ENCODE peak calls at places on chromosomes 4 and X, in four cellular contexts. L, K, A and U are unnamed samples.

GRCh38 chrX:40168183-40169015 is 70.6 kb upstream of the BCOR start:
- DNase-seq in L (no peak), K (no peak), A (peak; percentile 39), U (no peak)

GRCh38 chr4:165461176-165461835 is 82.5 kb downstream of the CPE start:
- DNase-seq in L (no peak), K (no peak), A (no peak), U (no peak)

GRCh38 chr4:157700898-157701694 is 471.7 kb downstream of the GASK1B start:
- DNase-seq in L (no peak), K (no peak), A (no peak), U (peak; percentile 22)

GRCh38 chrX:3548743-3549441 is 164.6 kb downstream of the PRKX start:
- DNase-seq in L (no peak), K (no peak), A (no peak), U (no peak)

GRCh38 chr4:39032218-39033085 is at the start of gene TMEM156:
- DNase-seq in L (no peak), K (no peak), A (no peak), U (no peak)

GRCh38 chr4:83150563-83151330 is 36.2 kb upstream of the PLAC8 start:
- DNase-seq in L (no peak), K (peak; percentile 21), A (no peak), U (no peak)

GRCh38 chr4:8585721-8586161 is 5.5 kb downstream of the GPR78 start:
- DNase-seq in L (no peak), K (no peak), A (no peak), U (no peak)

GRCh38 chr4:152095701-152096070 is 334.9 kb upstream of the GATB start:
- DNase-seq in L (no peak), K (no peak), A (no peak), U (no peak)

GRCh38 chr4:76384052-76384451 is 36.9 kb downstream of the CCDC158 start:
- DNase-seq in L (no peak), K (no peak), A (no peak), U (no peak)

GRCh38 chr4:15809473-15809872 is 31.3 kb downstream of the CD38 start:
- DNase-seq in L (no peak), K (no peak), A (no peak), U (no peak)

GRCh38 chr4:142719854-142720541 is 126.1 kb downstream of the INPP4B start:
- DNase-seq in L (no peak), K (no peak), A (no peak), U (no peak)

GRCh38 chrX:123665197-123665596 is 67.7 kb downstream of the THOC2 start:
- DNase-seq in L (no peak), K (no peak), A (no peak), U (no peak)

GRCh38 chr4:88382621-88383020 is 4.0 kb downstream of the HERC6 start:
- DNase-seq in L (no peak), K (no peak), A (no peak), U (no peak)

GRCh38 chrX:7746861-7747260 is 96.1 kb upstream of the VCX start:
- DNase-seq in L (no peak), K (no peak), A (no peak), U (no peak)

GRCh38 chrX:48703642-48704481 is 7.3 kb downstream of the SUV39H1 start:
- DNase-seq in L (no peak), K (no peak), A (no peak), U (no peak)

GRCh38 chr4:182242793-182243192 is 409 bp upstream of the TENM3 start:
- DNase-seq in L (no peak), K (no peak), A (no peak), U (no peak)

GRCh38 chr4:55321707-55322264 is 24.3 kb upstream of the SRD5A3 start:
- DNase-seq in L (no peak), K (peak; percentile 59), A (peak; percentile 32), U (peak; percentile 80)

GRCh38 chr4:147756417-147756816 is 24.5 kb downstream of the ARHGAP10 start:
- DNase-seq in L (no peak), K (no peak), A (no peak), U (no peak)